ENCODE peak calls at places on chromosome 14, in seven cellular contexts. I is fibroblast of the aortic adventitia; D is kidney glomerular epithelial cell; K is activated CD8-positive, alpha-beta memory T cell treated with anti-CD3 and anti-CD28 coated beads, Interleukin-2, amount 50 U/mL, for 4 hours; B is T-helper 1 cell; C is heart left ventricle; U is GM13977. X is an unnamed sample.

GRCh38 chr14:20855652-20856291 is 35.4 kb upstream of the RNASE3 start:
- DNase-seq in I (peak), D (peak), K (no peak), B (peak), C (peak), U (peak), X (peak)

GRCh38 chr14:27881063-27881462 is 885.5 kb upstream of the FOXG1 start:
- DNase-seq in I (no peak), D (no peak), K (no peak), B (no peak), C (no peak), U (no peak), X (no peak)

GRCh38 chr14:68970096-68970612 is 8.9 kb downstream of the ACTN1 start:
- DNase-seq in I (no peak), D (no peak), K (no peak), B (no peak), C (no peak), U (no peak), X (no peak)

GRCh38 chr14:21041676-21042433 is at the start of gene RNASE7:
- DNase-seq in I (peak), D (peak), K (no peak), B (no peak), C (no peak), U (no peak), X (no peak)

GRCh38 chr14:103870891-103871595 is 23.7 kb upstream of the PPP1R13B start:
- DNase-seq in I (no peak), D (no peak), K (no peak), B (no peak), C (no peak), U (no peak), X (no peak)

GRCh38 chr14:73149753-73150152 is 13.4 kb downstream of the PSEN1 start:
- DNase-seq in I (no peak), D (no peak), K (no peak), B (no peak), C (no peak), U (no peak), X (no peak)

GRCh38 chr14:95290769-95291440 is 28.8 kb downstream of the CLMN start:
- DNase-seq in I (no peak), D (no peak), K (no peak), B (no peak), C (peak), U (no peak), X (no peak)

GRCh38 chr14:68813318-68813838 is 20.5 kb upstream of the ZFP36L1 start:
- DNase-seq in I (no peak), D (no peak), K (no peak), B (no peak), C (no peak), U (peak), X (no peak)

GRCh38 chr14:24741871-24742270 is 107.9 kb upstream of the GZMB start:
- DNase-seq in I (peak), D (peak), K (no peak), B (no peak), C (no peak), U (no peak), X (no peak)

GRCh38 chr14:94180655-94181271 is 6.6 kb downstream of the PPP4R4 start:
- DNase-seq in I (peak), D (peak), K (no peak), B (no peak), C (no peak), U (peak), X (no peak)

GRCh38 chr14:21528381-21529348 is 2.5 kb upstream of the SALL2 start:
- DNase-seq in I (peak), D (no peak), K (no peak), B (no peak), C (no peak), U (no peak), X (no peak)

GRCh38 chr14:61527325-61528100 is 167.8 kb upstream of the HIF1A start:
- DNase-seq in I (peak), D (peak), K (no peak), B (no peak), C (no peak), U (no peak), X (no peak)

GRCh38 chr14:69693145-69693544 is 73.8 kb upstream of the SRSF5 start:
- DNase-seq in I (no peak), D (no peak), K (no peak), B (no peak), C (no peak), U (peak), X (no peak)

GRCh38 chr14:98858561-98858960 is 413.4 kb downstream of the BCL11B start:
- DNase-seq in I (no peak), D (no peak), K (no peak), B (no peak), C (no peak), U (no peak), X (no peak)

GRCh38 chr14:68547305-68548193 is 245.3 kb downstream of the ZFP36L1 start:
- DNase-seq in I (peak), D (peak), K (no peak), B (no peak), C (peak), U (no peak), X (no peak)

GRCh38 chr14:88613552-88614010 is 50.7 kb downstream of the ZC3H14 start:
- DNase-seq in I (peak), D (no peak), K (no peak), B (no peak), C (no peak), U (peak), X (no peak)

GRCh38 chr14:23435540-23436326 is at the start of gene MYH7:
- DNase-seq in I (no peak), D (no peak), K (no peak), B (no peak), C (peak), U (peak), X (no peak)

GRCh38 chr14:63290741-63291286 is 27.9 kb downstream of the GPHB5 start:
- DNase-seq in I (peak), D (no peak), K (no peak), B (no peak), C (no peak), U (no peak), X (no peak)

GRCh38 chr14:61025239-61026223 is 44.5 kb downstream of the SLC38A6 start:
- DNase-seq in I (peak), D (peak), K (peak), B (peak), C (peak), U (peak), X (peak)

GRCh38 chr14:106838991-106839769 is 1312.8 kb downstream of the TMEM121 start:
- DNase-seq in I (no peak), D (no peak), K (no peak), B (no peak), C (no peak), U (no peak), X (no peak)

GRCh38 chr14:74275265-74275841 is 27.4 kb downstream of the ABCD4 start:
- DNase-seq in I (peak), D (no peak), K (no peak), B (no peak), C (no peak), U (no peak), X (no peak)

GRCh38 chr14:55699131-55700057 is 119.4 kb downstream of the KTN1 start:
- DNase-seq in I (peak), D (peak), K (no peak), B (no peak), C (no peak), U (no peak), X (no peak)

GRCh38 chr14:52233693-52234092 is 33.8 kb upstream of the PTGDR start:
- DNase-seq in I (no peak), D (no peak), K (no peak), B (no peak), C (no peak), U (no peak), X (no peak)

GRCh38 chr14:100583245-100583644 is 4.0 kb downstream of the BEGAIN start:
- DNase-seq in I (no peak), D (no peak), K (no peak), B (no peak), C (no peak), U (no peak), X (no peak)

GRCh38 chr14:31228533-31228932 is 20.9 kb upstream of the HECTD1 start:
- DNase-seq in I (peak), D (peak), K (no peak), B (no peak), C (no peak), U (no peak), X (no peak)

GRCh38 chr14:100791995-100792394 is 33.9 kb upstream of the MEG3 start:
- DNase-seq in I (no peak), D (no peak), K (no peak), B (no peak), C (no peak), U (no peak), X (no peak)

GRCh38 chr14:23020143-23021128 is 10.5 kb upstream of the C14orf93 start:
- DNase-seq in I (no peak), D (no peak), K (no peak), B (no peak), C (no peak), U (no peak), X (no peak)

GRCh38 chr14:68738559-68738958 is 54.3 kb downstream of the ZFP36L1 start:
- DNase-seq in I (no peak), D (no peak), K (no peak), B (no peak), C (no peak), U (no peak), X (no peak)

GRCh38 chr14:96256420-96256819 is 410 bp downstream of the BDKRB1 start:
- DNase-seq in I (peak), D (no peak), K (no peak), B (no peak), C (no peak), U (no peak), X (no peak)

GRCh38 chr14:39266871-39267591 is 33.3 kb downstream of the MIA2 start:
- DNase-seq in I (peak), D (peak), K (peak), B (peak), C (peak), U (peak), X (peak)

GRCh38 chr14:67396381-67396965 is 15.5 kb downstream of the PLEK2 start:
- DNase-seq in I (peak), D (no peak), K (no peak), B (no peak), C (no peak), U (no peak), X (no peak)

GRCh38 chr14:91731018-91731417 is 868 bp downstream of the CATSPERB start:
- DNase-seq in I (no peak), D (no peak), K (no peak), B (no peak), C (no peak), U (no peak), X (no peak)

GRCh38 chr14:94559638-94560290 is 1.5 kb upstream of the SERPINA4 start:
- DNase-seq in I (no peak), D (no peak), K (no peak), B (no peak), C (no peak), U (no peak), X (no peak)

GRCh38 chr14:104288272-104288671 is 149.9 kb downstream of the KIF26A start:
- DNase-seq in I (no peak), D (no peak), K (peak), B (peak), C (no peak), U (no peak), X (no peak)

GRCh38 chr14:100679707-100680438 is 46.8 kb upstream of the DLK1 start:
- DNase-seq in I (peak), D (peak), K (no peak), B (no peak), C (peak), U (no peak), X (no peak)

GRCh38 chr14:99259327-99259726 is 12.7 kb downstream of the BCL11B start:
- DNase-seq in I (no peak), D (no peak), K (no peak), B (peak), C (no peak), U (no peak), X (peak)

GRCh38 chr14:94816113-94816512 is 46.2 kb upstream of the GSC start:
- DNase-seq in I (no peak), D (no peak), K (no peak), B (no peak), C (no peak), U (no peak), X (no peak)